ENCODE peak calls at places on chromosome 3, in four cellular contexts. I, C, U and X are unnamed samples.

GRCh38 chr3:111332488-111333095 is 209.4 kb upstream of the CD96 start:
- DNase-seq in I (no peak), U (no peak), C (no peak), X (no peak)

GRCh38 chr3:101329016-101329673 is 8.8 kb upstream of the IMPG2 start:
- DNase-seq in I (no peak), U (no peak), C (no peak), X (no peak)

GRCh38 chr3:150544040-150544439 is 2.3 kb downstream of the SERP1 start:
- DNase-seq in I (no peak), U (peak), C (no peak), X (no peak)

GRCh38 chr3:64179249-64179648 is 46.0 kb downstream of the PRICKLE2 start:
- DNase-seq in C (no peak), I (no peak), U (no peak), X (no peak)

GRCh38 chr3:110391640-110392395 is 679.8 kb upstream of the NECTIN3 start:
- DNase-seq in C (no peak), I (no peak), U (peak), X (no peak)

GRCh38 chr3:77038468-77038927 is 1.4 kb upstream of the ROBO2 start:
- DNase-seq in C (peak), I (peak), U (peak), X (peak)

GRCh38 chr3:58394339-58394738 is 39.3 kb downstream of the PDHB start:
- DNase-seq in U (peak), I (no peak), C (no peak), X (no peak)

GRCh38 chr3:10505050-10505790 is at the start of gene ATP2B2:
- DNase-seq in U (peak), I (no peak), C (peak), X (no peak)

GRCh38 chr3:51718547-51719412 is 11.9 kb downstream of the GRM2 start:
- DNase-seq in U (peak), C (peak), I (peak), X (peak)

GRCh38 chr3:149307435-149307783 is 26.0 kb downstream of the TM4SF18 start:
- DNase-seq in C (no peak), U (no peak), I (no peak), X (no peak)

GRCh38 chr3:5568451-5568850 is 380.9 kb downstream of the EDEM1 start:
- DNase-seq in I (no peak), C (no peak), U (no peak), X (no peak)

GRCh38 chr3:146218880-146219866 is 31.7 kb downstream of the PLSCR4 start:
- DNase-seq in C (peak), I (no peak), U (peak), X (no peak)

GRCh38 chr3:42714151-42714852 is 11.7 kb upstream of the HHATL start:
- DNase-seq in C (no peak), I (no peak), U (no peak), X (no peak)

GRCh38 chr3:25911525-25912295 is 121.8 kb downstream of the OXSM start:
- DNase-seq in C (no peak), U (no peak), I (no peak), X (no peak)

GRCh38 chr3:25913179-25913578 is 123.3 kb downstream of the OXSM start:
- DNase-seq in U (no peak), I (no peak), C (no peak), X (no peak)

GRCh38 chr3:25915673-25916072 is 125.8 kb downstream of the OXSM start:
- DNase-seq in U (no peak), I (no peak), C (no peak), X (no peak)

GRCh38 chr3:25907081-25907480 is 117.2 kb downstream of the OXSM start:
- DNase-seq in U (no peak), C (no peak), I (no peak), X (no peak)

DNA sequence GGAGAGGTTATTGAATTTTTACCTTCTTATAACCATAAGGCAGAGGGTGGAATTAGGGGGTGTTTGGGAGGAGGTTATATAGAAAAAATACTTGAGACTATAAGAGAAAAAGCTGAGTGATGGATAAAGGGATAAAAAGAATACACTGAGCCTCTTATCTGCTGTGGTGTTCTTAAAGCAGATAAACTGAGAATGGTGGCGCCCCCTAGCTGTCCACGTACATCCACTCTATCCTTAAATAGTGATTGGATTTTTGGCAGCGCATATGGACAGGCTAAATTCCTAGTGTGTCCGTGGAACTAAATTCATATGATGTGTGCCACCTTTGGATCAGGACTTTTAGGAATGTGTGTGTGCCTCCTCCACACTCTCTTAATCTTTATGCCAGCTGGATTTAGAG is 121.1 kb downstream of the OXSM start:
- DNase-seq in C (peak), I (no peak), U (peak), X (no peak)
- TF ChIP-seq CTCF in C (peak), I (peak), U (peak), X (peak)

DNA sequence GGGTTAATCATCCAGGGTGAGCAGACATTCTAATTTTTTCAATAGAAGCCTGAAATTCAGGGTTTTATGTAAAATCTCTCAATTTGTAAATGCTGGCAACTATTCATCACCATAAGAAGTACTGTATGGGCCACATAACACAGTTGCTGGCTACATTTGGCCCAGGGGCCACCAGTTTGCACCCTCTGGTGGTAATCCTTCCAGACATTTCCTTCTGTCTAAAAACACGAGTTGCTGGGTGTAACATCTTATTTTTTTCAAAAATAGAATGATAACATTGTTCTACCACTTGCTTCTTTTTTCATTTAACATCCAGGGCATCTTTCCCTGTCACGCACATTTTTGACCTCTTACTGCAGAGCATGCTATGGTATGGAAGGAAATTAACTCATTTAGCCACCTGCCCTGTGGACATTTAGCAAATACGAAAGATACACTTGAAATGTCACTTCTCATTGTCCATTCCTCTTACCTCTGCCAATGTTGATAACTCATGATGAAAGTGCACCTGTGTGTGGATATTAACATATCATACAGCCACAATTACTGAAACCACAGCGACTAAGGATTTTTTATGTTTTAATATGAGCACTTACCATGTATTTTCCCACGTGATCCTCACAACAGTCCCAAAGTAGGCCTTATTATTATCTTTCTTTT is 117.5 kb upstream of the ARHGEF3 start:
- DNase-seq in U (no peak), I (no peak), C (no peak), X (no peak)
- TF ChIP-seq CTCF in U (no peak), I (no peak), C (no peak), X (no peak)

DNA sequence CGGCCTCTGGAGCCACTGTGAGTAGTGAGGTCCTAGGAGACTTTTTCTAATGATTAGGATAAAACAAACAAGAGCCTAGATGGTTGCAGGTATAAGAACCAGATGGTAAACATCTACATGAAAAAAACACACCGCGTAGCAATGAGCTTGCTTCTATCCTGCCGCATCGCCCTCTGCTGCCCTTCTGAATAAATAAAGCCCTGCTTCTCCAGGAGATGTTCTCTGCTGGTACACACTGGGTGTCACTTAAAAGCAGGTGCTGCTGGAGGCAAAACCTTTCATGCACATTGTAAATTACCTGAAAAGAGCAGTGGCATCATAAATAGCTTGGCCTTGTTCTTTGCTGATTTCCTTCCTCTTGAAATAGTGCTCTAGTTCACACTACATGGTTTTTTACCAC is 164.4 kb upstream of the TOPAZ1 start:
- DNase-seq in C (no peak), I (no peak), U (no peak), X (peak)
- TF ChIP-seq CTCF in C (peak), I (peak), U (no peak), X (peak)

GRCh38 chr3:37863552-37863865 is 1.8 kb downstream of the CTDSPL start:
- DNase-seq in I (no peak), U (no peak), C (no peak), X (no peak)
- TF ChIP-seq CTCF in I (no peak), U (no peak), C (no peak), X (no peak)

DNA sequence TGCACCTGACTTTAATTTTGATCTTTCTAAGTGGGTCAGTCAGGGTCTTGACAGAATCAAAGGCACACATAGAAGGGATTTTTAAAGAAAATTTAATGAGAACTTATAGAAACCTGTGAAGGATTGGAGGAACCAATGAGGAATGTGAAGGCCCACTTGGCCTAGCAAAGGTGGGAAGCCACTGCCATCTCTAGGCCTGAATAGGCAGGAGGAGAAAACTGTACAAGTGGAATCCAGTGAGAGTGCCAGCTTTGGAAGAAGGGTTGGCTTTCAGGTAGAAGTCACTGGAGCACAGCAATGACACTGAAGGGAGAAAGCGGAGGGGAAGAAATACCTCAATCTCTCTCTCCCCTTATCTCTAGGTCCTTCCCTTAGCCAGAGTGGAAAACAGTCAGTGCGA is 380.7 kb upstream of the KCNMB2 start:
- DNase-seq in I (no peak), U (no peak), C (no peak), X (no peak)
- TF ChIP-seq CTCF in I (no peak), U (no peak), C (no peak), X (peak)

GRCh38 chr3:142844339-142844977 is 44.4 kb downstream of the PCOLCE2 start:
- DNase-seq in C (no peak), I (no peak), U (peak), X (no peak)
- TF ChIP-seq CTCF in C (peak), I (peak), U (peak), X (peak)

DNA sequence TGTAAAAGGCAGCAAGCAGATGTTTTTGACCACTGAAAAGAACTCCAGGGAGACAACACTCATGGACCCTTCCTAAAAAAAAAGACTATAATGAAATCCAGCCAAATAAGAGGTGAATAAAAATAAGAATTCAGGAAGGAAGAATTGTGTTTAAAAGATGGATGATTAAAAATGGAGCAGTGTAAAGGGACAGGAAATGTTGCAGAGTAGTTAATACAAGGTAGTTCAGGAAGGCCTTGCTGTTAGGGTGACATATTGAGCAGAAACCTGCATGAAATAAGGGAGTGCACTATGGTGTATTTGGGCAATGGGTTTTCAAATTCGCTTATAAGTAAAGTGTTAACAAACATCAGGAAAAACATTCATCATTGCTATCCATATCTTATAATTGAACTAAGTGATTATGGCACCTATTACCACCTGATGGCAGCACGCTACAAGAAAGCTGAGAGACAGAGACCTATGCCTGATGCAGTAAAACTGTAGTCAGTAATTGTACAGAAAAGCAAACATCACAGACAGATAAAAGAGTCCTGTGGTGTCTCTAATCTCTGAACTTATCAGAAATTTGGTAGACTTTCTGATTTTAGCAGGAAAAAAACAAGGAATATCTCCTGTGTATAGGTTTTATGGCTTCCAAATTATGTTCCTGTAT is 5.8 kb upstream of the DBR1 start:
- DNase-seq in U (peak), I (no peak), C (no peak), X (no peak)
- TF ChIP-seq CTCF in U (no peak), I (peak), C (peak), X (peak)

GRCh38 chr3:29280675-29281264 is at the start of gene RBMS3:
- DNase-seq in I (peak), U (peak), C (peak), X (peak)
- TF ChIP-seq CTCF in I (peak), U (peak), C (peak), X (peak)

GRCh38 chr3:147359177-147360062 is 46.9 kb downstream of the ZIC4 start:
- DNase-seq in C (no peak), I (no peak), U (no peak), X (no peak)

GRCh38 chr3:147356145-147356908 is 50.0 kb downstream of the ZIC4 start:
- DNase-seq in C (no peak), U (no peak), I (no peak), X (no peak)

GRCh38 chr3:147355104-147355854 is 51.1 kb downstream of the ZIC4 start:
- DNase-seq in C (no peak), U (no peak), I (no peak), X (no peak)

GRCh38 chr3:147358144-147358992 is 48.0 kb downstream of the ZIC4 start:
- DNase-seq in I (no peak), U (no peak), C (no peak), X (no peak)

DNA sequence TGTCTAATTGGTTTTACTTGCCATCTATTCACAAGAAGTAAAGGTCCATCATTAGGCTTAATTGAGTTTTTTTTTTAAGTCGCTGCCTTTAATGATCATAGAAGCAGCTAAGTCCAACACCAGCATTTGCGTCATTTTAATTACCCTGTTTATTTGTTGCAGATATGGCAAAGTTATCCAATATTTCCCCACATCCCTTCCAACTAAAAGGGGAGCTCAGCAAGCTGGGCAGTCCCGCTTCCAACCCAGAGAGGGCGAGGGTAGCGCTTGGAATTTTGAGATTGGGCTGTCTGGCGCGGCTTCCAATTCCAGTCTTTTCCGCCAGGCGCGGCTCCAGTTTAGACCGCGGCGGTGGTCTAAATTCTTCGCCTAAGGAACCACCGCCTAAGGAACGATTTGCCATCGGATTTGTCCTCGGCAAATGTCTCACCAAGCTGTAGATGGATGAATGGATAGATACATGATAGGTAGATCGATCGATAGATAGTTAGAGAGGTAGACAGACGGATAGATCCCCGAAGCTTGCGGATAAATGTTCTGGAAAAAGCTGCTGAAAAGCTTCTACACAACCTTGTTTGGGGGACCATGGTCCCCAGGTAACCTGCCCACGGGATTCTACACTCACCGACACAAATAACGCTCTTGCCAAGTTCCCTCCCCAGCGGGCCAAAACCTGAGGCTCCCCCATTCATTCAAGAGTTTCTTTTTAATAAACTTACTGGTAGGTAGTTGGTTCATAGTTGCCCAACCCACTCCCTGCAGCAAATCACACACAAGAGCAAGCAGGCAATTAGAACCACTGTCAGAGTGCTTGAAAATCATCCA is 49.2 kb downstream of the ZIC4 start:
- DNase-seq in C (peak), U (no peak), I (no peak), X (no peak)
- TF ChIP-seq CTCF in C (peak), U (peak), I (no peak), X (no peak)